ENCODE peak calls at places on chromosomes 13 and 19, in four cellular contexts. B is H1, Y is HepG2, P is GM12878. Z is an unnamed sample.
A peak's percentile ranks its signal among the peaks of the same experiment; 100 is the strongest.

GRCh38 chr19:33578697-33579096 is 43.1 kb upstream of the CHST8 start:
- DNase-seq in B (no peak), Y (no peak), P (no peak), Z (no peak)

GRCh38 chr19:50224986-50225747 is 21.7 kb downstream of the MYH14 start:
- DNase-seq in B (no peak), Y (no peak), P (no peak), Z (no peak)

GRCh38 chr13:21385710-21386109 is 73.4 kb downstream of the ZDHHC20 start:
- DNase-seq in B (no peak), Y (no peak), P (no peak), Z (no peak)

GRCh38 chr19:38057954-38058690 is 151.1 kb downstream of the SIPA1L3 start:
- DNase-seq in B (no peak), Y (peak; percentile 58), P (no peak), Z (no peak)

GRCh38 chr13:95176611-95177259 is 124.5 kb downstream of the ABCC4 start:
- DNase-seq in B (no peak), Y (no peak), P (no peak), Z (no peak)

GRCh38 chr19:45954132-45954531 is 19.5 kb downstream of the NOVA2 start:
- DNase-seq in B (no peak), Y (no peak), P (no peak), Z (no peak)

GRCh38 chr13:113652404-113653263 is 5.4 kb downstream of the ATP4B start:
- DNase-seq in B (no peak), Y (no peak), P (no peak), Z (no peak)

GRCh38 chr13:73672492-73672891 is 461.7 kb downstream of the KLF12 start:
- DNase-seq in B (no peak), Y (peak; percentile 2), P (no peak), Z (no peak)

GRCh38 chr13:80276371-80277289 is 64.3 kb downstream of the SPRY2 start:
- DNase-seq in B (no peak), Y (peak; percentile 15), P (no peak), Z (peak; percentile 39)

GRCh38 chr13:49403966-49404365 is 39.9 kb downstream of the CAB39L start:
- DNase-seq in B (no peak), Y (no peak), P (no peak), Z (no peak)

GRCh38 chr13:28220166-28220565 is 81.8 kb downstream of the PAN3 start:
- DNase-seq in B (no peak), Y (no peak), P (no peak), Z (no peak)

GRCh38 chr13:85557651-85558050 is 241.6 kb downstream of the SLITRK6 start:
- DNase-seq in B (no peak), Y (no peak), P (no peak), Z (no peak)

GRCh38 chr13:21372530-21372929 is 86.6 kb downstream of the ZDHHC20 start:
- DNase-seq in B (no peak), Y (no peak), P (no peak), Z (no peak)

GRCh38 chr19:6402834-6403608 is 10.1 kb upstream of the GTF2F1 start:
- DNase-seq in B (no peak), Y (peak; percentile 58), P (no peak), Z (no peak)

GRCh38 chr13:37747071-37747612 is 122.4 kb downstream of the TRPC4 start:
- DNase-seq in B (no peak), Y (no peak), P (no peak), Z (no peak)

GRCh38 chr13:91709180-91709579 is 310.8 kb downstream of the GPC5 start:
- DNase-seq in B (no peak), Y (no peak), P (no peak), Z (no peak)

GRCh38 chr13:44801990-44802389 is 187.3 kb downstream of the NUFIP1 start:
- DNase-seq in B (no peak), Y (no peak), P (no peak), Z (no peak)

GRCh38 chr13:38759390-38759789 is 72.5 kb downstream of the FREM2 start:
- DNase-seq in B (no peak), Y (no peak), P (no peak), Z (no peak)

GRCh38 chr19:45130888-45131615 is 29.7 kb downstream of the NKPD1 start:
- DNase-seq in B (no peak), Y (peak; percentile 73), P (no peak), Z (no peak)

GRCh38 chr13:77863037-77863630 is 55.5 kb downstream of the EDNRB start:
- DNase-seq in B (no peak), Y (no peak), P (no peak), Z (no peak)

GRCh38 chr19:46924874-46925547 is 64.2 kb downstream of the ARHGAP35 start:
- DNase-seq in B (no peak), Y (no peak), P (no peak), Z (no peak)

GRCh38 chr19:48490980-48491792 is 20.4 kb downstream of the LMTK3 start:
- DNase-seq in B (peak; percentile 87), Y (no peak), P (no peak), Z (peak; percentile 82)

GRCh38 chr19:3699071-3699740 is 1.1 kb downstream of the PIP5K1C start:
- DNase-seq in B (no peak), Y (no peak), P (no peak), Z (no peak)

GRCh38 chr19:47581605-47582319 is 8.8 kb upstream of the ZNF541 start:
- DNase-seq in B (no peak), Y (no peak), P (no peak), Z (no peak)

GRCh38 chr19:3413796-3414327 is 47.5 kb downstream of the NFIC start:
- DNase-seq in B (no peak), Y (peak; percentile 98), P (no peak), Z (no peak)

GRCh38 chr13:110134801-110135200 is 172.2 kb downstream of the COL4A1 start:
- DNase-seq in B (no peak), Y (no peak), P (no peak), Z (no peak)

GRCh38 chr19:43687660-43687997 is 17.7 kb upstream of the PLAUR start:
- DNase-seq in B (no peak), Y (no peak), P (no peak), Z (no peak)

GRCh38 chr13:113441661-113442060 is 11.6 kb downstream of the ADPRHL1 start:
- DNase-seq in B (no peak), Y (no peak), P (no peak), Z (no peak)

GRCh38 chr13:113157929-113158747 is at the start of gene PROZ:
- DNase-seq in B (no peak), Y (peak; percentile 67), P (no peak), Z (no peak)

GRCh38 chr13:25046274-25046984 is 49.5 kb upstream of the PABPC3 start:
- DNase-seq in B (no peak), Y (no peak), P (no peak), Z (peak; percentile 36)

GRCh38 chr13:91362908-91363307 is 15.4 kb downstream of the MIR17HG start:
- DNase-seq in B (no peak), Y (peak; percentile 71), P (no peak), Z (no peak)

GRCh38 chr13:51153527-51153926 is 42.5 kb upstream of the C13orf42 start:
- DNase-seq in B (peak; percentile 40), Y (no peak), P (no peak), Z (no peak)

GRCh38 chr19:778910-779653 is 18.2 kb upstream of the PTBP1 start:
- DNase-seq in B (no peak), Y (peak; percentile 81), P (no peak), Z (no peak)

GRCh38 chr13:27487776-27488175 is 37.4 kb upstream of the MTIF3 start:
- DNase-seq in B (no peak), Y (no peak), P (no peak), Z (no peak)

GRCh38 chr13:113905018-113905417 is 41.1 kb upstream of the GAS6 start:
- DNase-seq in B (no peak), Y (no peak), P (no peak), Z (no peak)

GRCh38 chr13:62302341-62302740 is 886.7 kb upstream of the PCDH20 start:
- DNase-seq in B (no peak), Y (no peak), P (no peak), Z (no peak)

GRCh38 chr13:98007001-98007400 is 53.5 kb downstream of the IPO5 start:
- DNase-seq in B (no peak), Y (no peak), P (no peak), Z (no peak)

GRCh38 chr19:49441210-49441959 is at the start of gene SLC17A7:
- DNase-seq in B (peak; percentile 82), Y (no peak), P (no peak), Z (peak; percentile 84)

GRCh38 chr13:73598021-73598712 is 536.0 kb downstream of the KLF12 start:
- DNase-seq in B (no peak), Y (no peak), P (no peak), Z (no peak)

DNA sequence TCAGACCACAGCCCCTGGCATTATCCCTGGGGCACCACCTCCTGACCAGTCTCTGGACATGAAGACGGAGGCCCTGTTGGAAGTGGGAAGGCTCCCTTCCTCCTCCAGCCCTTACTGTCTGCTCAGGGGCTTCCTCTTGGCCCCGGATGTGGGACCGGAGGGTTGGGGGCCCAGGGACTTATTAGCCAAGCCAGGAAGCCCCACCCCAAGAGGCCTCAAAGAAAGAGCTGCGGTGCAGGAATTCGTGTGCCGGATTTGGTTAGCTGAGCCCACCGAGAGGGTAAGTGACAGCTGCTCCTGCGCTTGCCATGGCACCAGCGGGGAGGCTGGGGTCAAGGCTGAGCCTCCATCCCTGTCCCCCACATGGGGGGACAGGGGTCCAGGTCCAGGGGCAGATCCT is at the start of gene RETN:
- DNase-seq in B (no peak), Y (no peak), P (no peak), Z (no peak)
- TF ChIP-seq SUZ12 in B (no peak), Y (no peak), P (no peak), Z (no peak)

GRCh38 chr19:18274303-18274775 is at the start of gene IQCN:
- DNase-seq in B (no peak), Y (peak; percentile 62), P (no peak), Z (no peak)
- TF ChIP-seq SP1 in B (no peak), Y (no peak), P (no peak), Z (no peak)

GRCh38 chr19:53927745-53928144 is 18.7 kb downstream of the CACNG7 start:
- DNase-seq in B (peak; percentile 88), Y (peak; percentile 33), P (no peak), Z (peak; percentile 50)
- TF ChIP-seq SUZ12 in B (no peak), Y (no peak), P (no peak), Z (no peak)

GRCh38 chr13:84080748-84081530 is 198.7 kb upstream of the SLITRK1 start:
- DNase-seq in B (no peak), Y (no peak), P (no peak), Z (no peak)
- TF ChIP-seq SP1 in B (no peak), Y (no peak), P (no peak), Z (no peak)

GRCh38 chr13:33512880-33513554 is 227.5 kb upstream of the STARD13 start:
- DNase-seq in B (no peak), Y (no peak), P (no peak), Z (no peak)
- TF ChIP-seq SUZ12 in B (no peak), Y (no peak), P (no peak), Z (no peak)

Z was measured in HEK293T.